ENCODE peak calls at places on chromosomes 5 and 9, in six cellular contexts. One of them, this sample, is unnamed.

GRCh38 chr9:16794871-16795639 is 75.4 kb downstream of the BNC2 start:
- DNase-seq in H1: no peak
- DNase-seq in IMR-90: peak
- DNase-seq in neuronal stem cell: no peak
- DNase-seq in H9: no peak
- DNase-seq in mesenchymal stem cell: peak
- DNase-seq in this sample: no peak

GRCh38 chr5:117652001-117652639 is 1077.5 kb upstream of the SEMA6A start:
- DNase-seq in H1: no peak
- DNase-seq in mesenchymal stem cell: no peak
- DNase-seq in IMR-90: peak
- DNase-seq in neuronal stem cell: no peak
- DNase-seq in H9: no peak
- DNase-seq in this sample: no peak

GRCh38 chr9:99162759-99163364 is 57.9 kb downstream of the TGFBR1 start:
- DNase-seq in neuronal stem cell: no peak
- DNase-seq in H1: no peak
- DNase-seq in H9: no peak
- DNase-seq in IMR-90: peak
- DNase-seq in mesenchymal stem cell: peak
- DNase-seq in this sample: peak

GRCh38 chr5:68458416-68458815 is 242.9 kb downstream of the PIK3R1 start:
- DNase-seq in neuronal stem cell: no peak
- DNase-seq in IMR-90: no peak
- DNase-seq in H9: no peak
- DNase-seq in mesenchymal stem cell: no peak
- DNase-seq in H1: no peak
- DNase-seq in this sample: no peak

GRCh38 chr9:91411096-91411771 is 12.4 kb downstream of the NFIL3 start:
- DNase-seq in H1: no peak
- DNase-seq in mesenchymal stem cell: peak
- DNase-seq in H9: no peak
- DNase-seq in neuronal stem cell: no peak
- DNase-seq in IMR-90: peak
- DNase-seq in this sample: peak

GRCh38 chr9:4890929-4891328 is 94.1 kb upstream of the JAK2 start:
- DNase-seq in H9: no peak
- DNase-seq in mesenchymal stem cell: no peak
- DNase-seq in H1: no peak
- DNase-seq in neuronal stem cell: no peak
- DNase-seq in IMR-90: no peak
- DNase-seq in this sample: no peak

GRCh38 chr9:108842610-108843295 is 13.0 kb downstream of the ACTL7B start:
- DNase-seq in H1: no peak
- DNase-seq in neuronal stem cell: no peak
- DNase-seq in mesenchymal stem cell: no peak
- DNase-seq in H9: no peak
- DNase-seq in IMR-90: no peak
- DNase-seq in this sample: no peak

GRCh38 chr5:149754481-149754880 is 24.4 kb downstream of the PPARGC1B start:
- DNase-seq in IMR-90: no peak
- DNase-seq in neuronal stem cell: no peak
- DNase-seq in H1: no peak
- DNase-seq in mesenchymal stem cell: no peak
- DNase-seq in H9: no peak
- DNase-seq in this sample: no peak

GRCh38 chr5:123500476-123500875 is 11.5 kb upstream of the CSNK1G3 start:
- DNase-seq in neuronal stem cell: no peak
- DNase-seq in H1: no peak
- DNase-seq in mesenchymal stem cell: no peak
- DNase-seq in H9: no peak
- DNase-seq in IMR-90: no peak
- DNase-seq in this sample: no peak

GRCh38 chr9:1386420-1386819 is 336.3 kb downstream of the DMRT2 start:
- DNase-seq in H9: no peak
- DNase-seq in H1: no peak
- DNase-seq in mesenchymal stem cell: no peak
- DNase-seq in neuronal stem cell: no peak
- DNase-seq in IMR-90: no peak
- DNase-seq in this sample: peak

GRCh38 chr5:27908341-27908740 is 870.0 kb upstream of the CDH9 start:
- DNase-seq in H9: no peak
- DNase-seq in mesenchymal stem cell: no peak
- DNase-seq in H1: no peak
- DNase-seq in IMR-90: no peak
- DNase-seq in neuronal stem cell: no peak
- DNase-seq in this sample: no peak

GRCh38 chr9:22244141-22245011 is 202.2 kb upstream of the DMRTA1 start:
- DNase-seq in mesenchymal stem cell: peak
- DNase-seq in H9: peak
- DNase-seq in neuronal stem cell: no peak
- DNase-seq in H1: no peak
- DNase-seq in IMR-90: peak
- DNase-seq in this sample: peak

GRCh38 chr9:969693-970309 is 6.7 kb upstream of the DMRT3 start:
- DNase-seq in H9: peak
- DNase-seq in mesenchymal stem cell: no peak
- DNase-seq in neuronal stem cell: no peak
- DNase-seq in IMR-90: no peak
- DNase-seq in H1: no peak
- DNase-seq in this sample: no peak

GRCh38 chr5:373710-374602 is 52.4 kb downstream of the AHRR start:
- DNase-seq in H1: no peak
- DNase-seq in mesenchymal stem cell: peak
- DNase-seq in IMR-90: peak
- DNase-seq in H9: peak
- DNase-seq in neuronal stem cell: peak
- DNase-seq in this sample: no peak

GRCh38 chr5:132093310-132093709 is 19.7 kb downstream of the CSF2 start:
- DNase-seq in H1: no peak
- DNase-seq in IMR-90: no peak
- DNase-seq in mesenchymal stem cell: no peak
- DNase-seq in neuronal stem cell: no peak
- DNase-seq in H9: no peak
- DNase-seq in this sample: no peak

GRCh38 chr5:111502976-111503375 is 9.4 kb downstream of the STARD4 start:
- DNase-seq in H9: no peak
- DNase-seq in IMR-90: peak
- DNase-seq in H1: no peak
- DNase-seq in mesenchymal stem cell: no peak
- DNase-seq in neuronal stem cell: no peak
- DNase-seq in this sample: no peak

GRCh38 chr5:74638776-74639537 is 1.6 kb downstream of the ENC1 start:
- DNase-seq in neuronal stem cell: no peak
- DNase-seq in H1: no peak
- DNase-seq in IMR-90: peak
- DNase-seq in H9: no peak
- DNase-seq in mesenchymal stem cell: peak
- DNase-seq in this sample: peak

GRCh38 chr5:123756325-123756664 is 244.3 kb downstream of the CSNK1G3 start:
- DNase-seq in IMR-90: no peak
- DNase-seq in H9: no peak
- DNase-seq in neuronal stem cell: no peak
- DNase-seq in mesenchymal stem cell: no peak
- DNase-seq in H1: no peak
- DNase-seq in this sample: no peak

GRCh38 chr9:27572036-27572435 is 1.2 kb downstream of the C9orf72 start:
- DNase-seq in H1: no peak
- DNase-seq in mesenchymal stem cell: no peak
- DNase-seq in IMR-90: no peak
- DNase-seq in neuronal stem cell: peak
- DNase-seq in H9: no peak
- DNase-seq in this sample: peak

GRCh38 chr9:69753830-69754229 is 6.0 kb downstream of the PTAR1 start:
- DNase-seq in mesenchymal stem cell: no peak
- DNase-seq in H9: no peak
- DNase-seq in H1: no peak
- DNase-seq in IMR-90: no peak
- DNase-seq in neuronal stem cell: no peak
- DNase-seq in this sample: no peak

GRCh38 chr9:80144856-80145255 is 573.1 kb downstream of the TLE4 start:
- DNase-seq in neuronal stem cell: no peak
- DNase-seq in IMR-90: no peak
- DNase-seq in H9: no peak
- DNase-seq in mesenchymal stem cell: no peak
- DNase-seq in H1: no peak
- DNase-seq in this sample: peak

GRCh38 chr9:36486454-36486932 is 86.2 kb upstream of the MELK start:
- DNase-seq in IMR-90: peak
- DNase-seq in neuronal stem cell: peak
- DNase-seq in H1: no peak
- DNase-seq in mesenchymal stem cell: peak
- DNase-seq in H9: no peak
- DNase-seq in this sample: no peak

GRCh38 chr5:53481887-53482716 is 1.7 kb downstream of the FST start:
- DNase-seq in neuronal stem cell: peak
- DNase-seq in H1: no peak
- DNase-seq in IMR-90: peak
- DNase-seq in H9: peak
- DNase-seq in mesenchymal stem cell: peak
- DNase-seq in this sample: peak

GRCh38 chr5:28788954-28789353 is 1750.6 kb upstream of the CDH9 start:
- DNase-seq in IMR-90: no peak
- DNase-seq in mesenchymal stem cell: no peak
- DNase-seq in H1: no peak
- DNase-seq in neuronal stem cell: no peak
- DNase-seq in H9: no peak
- DNase-seq in this sample: no peak

GRCh38 chr9:123866497-123866896 is 63.4 kb downstream of the DENND1A start:
- DNase-seq in H1: no peak
- DNase-seq in mesenchymal stem cell: no peak
- DNase-seq in IMR-90: no peak
- DNase-seq in H9: no peak
- DNase-seq in neuronal stem cell: no peak
- DNase-seq in this sample: no peak

GRCh38 chr5:55416306-55416705 is 108.5 kb downstream of the MTREX start:
- DNase-seq in mesenchymal stem cell: no peak
- DNase-seq in IMR-90: peak
- DNase-seq in H9: no peak
- DNase-seq in H1: no peak
- DNase-seq in neuronal stem cell: no peak
- DNase-seq in this sample: no peak

GRCh38 chr5:124342027-124342471 is 404.4 kb downstream of the ZNF608 start:
- DNase-seq in neuronal stem cell: no peak
- DNase-seq in IMR-90: peak
- DNase-seq in H1: no peak
- DNase-seq in H9: no peak
- DNase-seq in mesenchymal stem cell: peak
- DNase-seq in this sample: no peak

GRCh38 chr5:122022966-122023365 is 55.1 kb downstream of the LOX start:
- DNase-seq in IMR-90: no peak
- DNase-seq in neuronal stem cell: no peak
- DNase-seq in H9: no peak
- DNase-seq in mesenchymal stem cell: no peak
- DNase-seq in H1: no peak
- DNase-seq in this sample: no peak
- H4K91ac ChIP-seq in IMR-90: no peak
- H4K91ac ChIP-seq in neuronal stem cell: no peak
- H4K91ac ChIP-seq in H9: no peak
- H4K91ac ChIP-seq in mesenchymal stem cell: no peak
- H4K91ac ChIP-seq in H1: no peak
- H4K91ac ChIP-seq in this sample: no peak

GRCh38 chr5:67263656-67264055 is 67.1 kb upstream of the CD180 start:
- DNase-seq in H9: no peak
- DNase-seq in neuronal stem cell: no peak
- DNase-seq in IMR-90: no peak
- DNase-seq in mesenchymal stem cell: no peak
- DNase-seq in H1: no peak
- DNase-seq in this sample: no peak

GRCh38 chr5:67262956-67263355 is 66.4 kb upstream of the CD180 start:
- DNase-seq in H9: no peak
- DNase-seq in H1: no peak
- DNase-seq in mesenchymal stem cell: no peak
- DNase-seq in IMR-90: no peak
- DNase-seq in neuronal stem cell: no peak
- DNase-seq in this sample: no peak

GRCh38 chr5:67264056-67264455 is 67.5 kb upstream of the CD180 start:
- DNase-seq in mesenchymal stem cell: no peak
- DNase-seq in H9: no peak
- DNase-seq in IMR-90: no peak
- DNase-seq in neuronal stem cell: no peak
- DNase-seq in H1: no peak
- DNase-seq in this sample: no peak

GRCh38 chr5:67265951-67266350 is 69.4 kb upstream of the CD180 start:
- DNase-seq in IMR-90: no peak
- DNase-seq in mesenchymal stem cell: peak
- DNase-seq in H1: no peak
- DNase-seq in neuronal stem cell: no peak
- DNase-seq in H9: no peak
- DNase-seq in this sample: no peak

DNA sequence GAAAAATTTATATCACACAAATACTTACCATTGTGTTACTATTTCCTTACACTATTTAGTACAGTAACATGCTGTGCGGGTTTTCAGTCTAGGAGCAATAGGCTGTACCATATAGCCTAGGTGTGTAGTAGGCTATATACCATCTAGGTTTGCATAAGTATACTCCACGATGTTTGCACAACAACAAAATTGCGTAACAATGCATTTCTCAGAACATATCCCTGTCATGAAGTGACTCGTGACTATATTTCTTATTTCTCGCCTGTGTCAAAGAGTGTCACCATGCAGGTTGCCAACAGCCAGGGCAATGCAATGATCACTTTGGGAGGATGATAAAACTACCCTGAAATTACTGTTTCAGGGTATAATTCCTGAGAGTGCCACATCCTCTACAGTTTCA is 65.6 kb upstream of the CD180 start:
- DNase-seq in mesenchymal stem cell: no peak
- DNase-seq in IMR-90: no peak
- DNase-seq in H9: no peak
- DNase-seq in neuronal stem cell: no peak
- DNase-seq in H1: no peak
- DNase-seq in this sample: no peak
- H4K91ac ChIP-seq in mesenchymal stem cell: no peak
- H4K91ac ChIP-seq in IMR-90: no peak
- H4K91ac ChIP-seq in H9: no peak
- H4K91ac ChIP-seq in neuronal stem cell: no peak
- H4K91ac ChIP-seq in H1: no peak
- H4K91ac ChIP-seq in this sample: no peak

GRCh38 chr5:113271015-113271414 is 163.8 kb downstream of the TSSK1B start:
- DNase-seq in neuronal stem cell: no peak
- DNase-seq in H1: no peak
- DNase-seq in H9: no peak
- DNase-seq in IMR-90: peak
- DNase-seq in mesenchymal stem cell: peak
- DNase-seq in this sample: no peak
- H4K91ac ChIP-seq in neuronal stem cell: no peak
- H4K91ac ChIP-seq in H1: no peak
- H4K91ac ChIP-seq in H9: no peak
- H4K91ac ChIP-seq in IMR-90: no peak
- H4K91ac ChIP-seq in mesenchymal stem cell: no peak
- H4K91ac ChIP-seq in this sample: no peak

DNA sequence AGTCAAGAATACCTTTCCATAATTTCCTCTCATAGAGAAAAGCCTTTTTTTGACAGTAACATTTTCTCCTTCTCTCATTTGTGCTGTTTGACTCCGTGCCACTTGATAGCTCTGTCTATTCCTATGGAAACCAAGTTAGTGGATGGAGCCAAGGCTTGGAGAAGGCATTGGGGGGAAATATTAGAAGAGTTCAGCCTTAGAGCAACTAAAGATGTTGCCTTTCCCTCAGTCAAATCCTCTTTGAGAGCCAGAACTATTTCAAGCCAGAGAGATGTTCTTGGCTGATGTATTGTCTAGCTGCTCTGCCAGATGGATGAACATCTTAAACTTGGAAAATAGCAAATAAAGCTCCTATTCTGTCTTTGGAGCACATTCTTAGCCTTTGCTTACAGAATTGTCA is 112.4 kb downstream of the INVS start:
- DNase-seq in IMR-90: no peak
- DNase-seq in H1: no peak
- DNase-seq in neuronal stem cell: no peak
- DNase-seq in mesenchymal stem cell: no peak
- DNase-seq in H9: no peak
- DNase-seq in this sample: no peak
- H4K91ac ChIP-seq in IMR-90: no peak
- H4K91ac ChIP-seq in H1: no peak
- H4K91ac ChIP-seq in neuronal stem cell: no peak
- H4K91ac ChIP-seq in mesenchymal stem cell: no peak
- H4K91ac ChIP-seq in H9: no peak
- H4K91ac ChIP-seq in this sample: no peak

This sample was measured in trophoblast cell.